ENCODE peak calls at places on chromosome 13, in seven cellular contexts. I is left cardiac atrium; J is GM03348; E is islet precursor cell; Y is activated T-helper 1 cell treated with anti-CD3 and anti-CD28 coated beads, Interleukin-12 subunit alpha, Interleukin-12 subunit beta, Interleukin-2, Interleukin-4 antibody, amounts not matched to agents 30 ng/mL and 10 ng/mL and 1 ng/mL, durations not matched to agents 14 hours and 24 hours and 36 hours; K is GM12865; F is psoas muscle. Z is an unnamed sample.

GRCh38 chr13:20165417-20166257 is 4.8 kb upstream of the GJA3 start:
- DNase-seq in I (no peak), J (no peak), E (no peak), Y (no peak), K (no peak), F (no peak), Z (no peak)

GRCh38 chr13:94419304-94419943 is 60.1 kb downstream of the DCT start:
- DNase-seq in I (no peak), J (peak), E (no peak), Y (no peak), K (peak), F (no peak), Z (no peak)

GRCh38 chr13:111505175-111505777 is 184.8 kb downstream of the TEX29 start:
- DNase-seq in I (no peak), J (no peak), E (peak), Y (no peak), K (no peak), F (no peak), Z (peak)

GRCh38 chr13:34675626-34676025 is 266.4 kb upstream of the NBEA start:
- DNase-seq in I (no peak), J (no peak), E (no peak), Y (no peak), K (no peak), F (no peak), Z (no peak)

GRCh38 chr13:99312493-99312883 is 5.3 kb upstream of the GPR183 start:
- DNase-seq in I (peak), J (peak), E (no peak), Y (no peak), K (peak), F (peak), Z (no peak)

GRCh38 chr13:109243311-109243951 is 543.0 kb downstream of the IRS2 start:
- DNase-seq in I (peak), J (peak), E (peak), Y (no peak), K (no peak), F (no peak), Z (no peak)

GRCh38 chr13:108227651-108228272 is 9.6 kb downstream of the ABHD13 start:
- DNase-seq in I (no peak), J (peak), E (no peak), Y (no peak), K (peak), F (no peak), Z (peak)

GRCh38 chr13:107301724-107302374 is 733.9 kb upstream of the ARGLU1 start:
- DNase-seq in I (no peak), J (no peak), E (no peak), Y (no peak), K (no peak), F (no peak), Z (no peak)

GRCh38 chr13:70527553-70527952 is 419.3 kb upstream of the KLHL1 start:
- DNase-seq in I (no peak), J (no peak), E (no peak), Y (no peak), K (no peak), F (no peak), Z (no peak)

GRCh38 chr13:94169783-94170513 is 309.5 kb downstream of the DCT start:
- DNase-seq in I (peak), J (peak), E (no peak), Y (no peak), K (no peak), F (peak), Z (no peak)

GRCh38 chr13:39910833-39911232 is 255.4 kb downstream of the COG6 start:
- DNase-seq in I (peak), J (peak), E (no peak), Y (no peak), K (peak), F (peak), Z (no peak)

GRCh38 chr13:75226755-75227435 is 255.1 kb downstream of the TBC1D4 start:
- DNase-seq in I (no peak), J (peak), E (peak), Y (no peak), K (no peak), F (no peak), Z (no peak)

GRCh38 chr13:100673376-100673830 is 1.2 kb downstream of the TMTC4 start:
- DNase-seq in I (peak), J (no peak), E (peak), Y (no peak), K (no peak), F (no peak), Z (no peak)

GRCh38 chr13:94479559-94480095 is at the start of gene DCT:
- DNase-seq in I (no peak), J (no peak), E (no peak), Y (no peak), K (no peak), F (no peak), Z (no peak)

GRCh38 chr13:111046590-111047141 is 68.4 kb upstream of the ARHGEF7 start:
- DNase-seq in I (no peak), J (peak), E (no peak), Y (no peak), K (peak), F (peak), Z (peak)

GRCh38 chr13:21043898-21044297 is 17.5 kb downstream of the LATS2 start:
- DNase-seq in I (no peak), J (peak), E (no peak), Y (no peak), K (no peak), F (no peak), Z (no peak)

GRCh38 chr13:22074403-22074802 is 403.5 kb downstream of the FGF9 start:
- DNase-seq in I (no peak), J (no peak), E (no peak), Y (no peak), K (no peak), F (no peak), Z (no peak)

GRCh38 chr13:44249439-44249838 is 124.2 kb upstream of the SERP2 start:
- DNase-seq in I (no peak), J (peak), E (peak), Y (no peak), K (no peak), F (peak), Z (peak)

GRCh38 chr13:111202745-111203144 is 87.6 kb downstream of the ARHGEF7 start:
- DNase-seq in I (no peak), J (peak), E (no peak), Y (no peak), K (peak), F (no peak), Z (no peak)

GRCh38 chr13:51467730-51468129 is 14.9 kb upstream of the INTS6 start:
- DNase-seq in I (no peak), J (no peak), E (no peak), Y (no peak), K (no peak), F (no peak), Z (no peak)

GRCh38 chr13:103547914-103548313 is 481.7 kb upstream of the SLC10A2 start:
- DNase-seq in I (no peak), J (no peak), E (no peak), Y (no peak), K (no peak), F (no peak), Z (no peak)

GRCh38 chr13:66627512-66627911 is 602.6 kb downstream of the PCDH9 start:
- DNase-seq in I (no peak), J (no peak), E (no peak), Y (no peak), K (no peak), F (no peak), Z (no peak)

GRCh38 chr13:93635687-93636086 is 409.1 kb downstream of the GPC6 start:
- DNase-seq in I (no peak), J (peak), E (no peak), Y (no peak), K (no peak), F (no peak), Z (no peak)